ENCODE peak calls at places on chromosomes 6 and 20, in six cellular contexts. M, R, I, W, T and J are unnamed samples.

GRCh38 chr20:38175221-38176030 is 10.4 kb upstream of the TGM2 start:
- DNase-seq in M (no peak), R (no peak), I (no peak), W (no peak), T (no peak), J (peak)

GRCh38 chr20:10537850-10538480 is 102.9 kb downstream of the SLX4IP start:
- DNase-seq in M (no peak), R (no peak), I (no peak), W (no peak), T (no peak), J (no peak)

GRCh38 chr6:26260791-26261484 is 104.1 kb upstream of the BTN3A2 start:
- DNase-seq in M (no peak), R (no peak), I (no peak), W (no peak), T (no peak), J (no peak)

GRCh38 chr6:136086686-136087085 is 163.4 kb downstream of the MTFR2 start:
- DNase-seq in M (no peak), R (no peak), I (no peak), W (no peak), T (no peak), J (no peak)

GRCh38 chr6:99013145-99013544 is 65.4 kb upstream of the FBXL4 start:
- DNase-seq in M (no peak), R (no peak), I (no peak), W (no peak), T (no peak), J (no peak)

GRCh38 chr20:21352703-21353102 is 44.6 kb downstream of the NKX2-4 start:
- DNase-seq in M (no peak), R (no peak), I (no peak), W (no peak), T (no peak), J (no peak)

GRCh38 chr6:44701637-44702101 is 314.2 kb downstream of the CDC5L start:
- DNase-seq in M (no peak), R (no peak), I (no peak), W (no peak), T (no peak), J (no peak)

GRCh38 chr6:39755231-39755630 is 30.0 kb upstream of the KIF6 start:
- DNase-seq in M (no peak), R (no peak), I (no peak), W (no peak), T (no peak), J (no peak)

GRCh38 chr20:60078351-60079250 is 120.4 kb downstream of the CDH26 start:
- DNase-seq in M (no peak), R (no peak), I (no peak), W (no peak), T (no peak), J (peak)

GRCh38 chr6:75643173-75643572 is 41.5 kb downstream of the SENP6 start:
- DNase-seq in M (no peak), R (no peak), I (no peak), W (no peak), T (no peak), J (no peak)

GRCh38 chr6:89895273-89895874 is 1.1 kb downstream of the GJA10 start:
- DNase-seq in M (no peak), R (no peak), I (no peak), W (no peak), T (no peak), J (no peak)

GRCh38 chr6:107075951-107076381 is 39.3 kb downstream of the BEND3 start:
- DNase-seq in M (no peak), R (peak), I (no peak), W (no peak), T (no peak), J (peak)

GRCh38 chr6:112331306-112331705 is 15.8 kb upstream of the RFPL4B start:
- DNase-seq in M (no peak), R (no peak), I (no peak), W (no peak), T (no peak), J (no peak)

GRCh38 chr20:38217791-38218565 is 42.6 kb downstream of the KIAA1755 start:
- DNase-seq in M (peak), R (no peak), I (no peak), W (no peak), T (no peak), J (peak)

GRCh38 chr6:81998432-81998831 is 246.0 kb upstream of the TENT5A start:
- DNase-seq in M (no peak), R (no peak), I (no peak), W (no peak), T (no peak), J (no peak)

GRCh38 chr6:87430499-87430898 is 22.7 kb downstream of the CFAP206 start:
- DNase-seq in M (no peak), R (no peak), I (no peak), W (no peak), T (no peak), J (no peak)

GRCh38 chr6:108781419-108782110 is 66.7 kb upstream of the ARMC2 start:
- DNase-seq in M (no peak), R (no peak), I (no peak), W (no peak), T (no peak), J (no peak)

GRCh38 chr6:150478651-150479498 is 110.1 kb downstream of the IYD start:
- DNase-seq in M (no peak), R (no peak), I (no peak), W (no peak), T (no peak), J (no peak)

GRCh38 chr20:56440346-56441007 is 27.9 kb upstream of the RTF2 start:
- DNase-seq in M (no peak), R (no peak), I (no peak), W (no peak), T (no peak), J (peak)

GRCh38 chr6:4922488-4923037 is 81.3 kb downstream of the RPP40 start:
- DNase-seq in M (no peak), R (no peak), I (no peak), W (no peak), T (no peak), J (no peak)

GRCh38 chr6:155850408-155850841 is 394.8 kb upstream of the NOX3 start:
- DNase-seq in M (peak), R (no peak), I (no peak), W (no peak), T (no peak), J (no peak)

GRCh38 chr6:92684386-92684785 is 735.0 kb downstream of the EPHA7 start:
- DNase-seq in M (no peak), R (no peak), I (no peak), W (no peak), T (no peak), J (no peak)

GRCh38 chr6:39403304-39403703 is 80.8 kb upstream of the KCNK16 start:
- DNase-seq in M (no peak), R (no peak), I (no peak), W (no peak), T (no peak), J (no peak)

GRCh38 chr6:125201961-125202729 is 48.6 kb downstream of the TPD52L1 start:
- DNase-seq in M (peak), R (peak), I (no peak), W (peak), T (no peak), J (peak)

GRCh38 chr6:80742481-80742880 is 636.0 kb downstream of the BCKDHB start:
- DNase-seq in M (peak), R (no peak), I (no peak), W (no peak), T (no peak), J (no peak)
- TF ChIP-seq POLR2AphosphoS5 in M (no peak), R (no peak), I (no peak), W (no peak), T (no peak), J (no peak)

GRCh38 chr6:135073217-135073616 is 18.6 kb upstream of the HBS1L start:
- DNase-seq in M (no peak), R (no peak), I (no peak), W (no peak), T (no peak), J (no peak)

GRCh38 chr6:135072753-135073152 is 18.1 kb upstream of the HBS1L start:
- DNase-seq in M (no peak), R (no peak), I (no peak), W (no peak), T (no peak), J (no peak)

GRCh38 chr6:135073757-135074393 is 19.3 kb upstream of the HBS1L start:
- DNase-seq in M (no peak), R (no peak), I (no peak), W (no peak), T (no peak), J (no peak)

GRCh38 chr6:135075018-135075417 is 20.4 kb upstream of the HBS1L start:
- DNase-seq in M (no peak), R (no peak), I (no peak), W (no peak), T (no peak), J (no peak)
- H3K4me3 ChIP-seq in M (no peak), R (no peak), I (no peak), W (no peak), T (no peak), J (no peak)

DNA sequence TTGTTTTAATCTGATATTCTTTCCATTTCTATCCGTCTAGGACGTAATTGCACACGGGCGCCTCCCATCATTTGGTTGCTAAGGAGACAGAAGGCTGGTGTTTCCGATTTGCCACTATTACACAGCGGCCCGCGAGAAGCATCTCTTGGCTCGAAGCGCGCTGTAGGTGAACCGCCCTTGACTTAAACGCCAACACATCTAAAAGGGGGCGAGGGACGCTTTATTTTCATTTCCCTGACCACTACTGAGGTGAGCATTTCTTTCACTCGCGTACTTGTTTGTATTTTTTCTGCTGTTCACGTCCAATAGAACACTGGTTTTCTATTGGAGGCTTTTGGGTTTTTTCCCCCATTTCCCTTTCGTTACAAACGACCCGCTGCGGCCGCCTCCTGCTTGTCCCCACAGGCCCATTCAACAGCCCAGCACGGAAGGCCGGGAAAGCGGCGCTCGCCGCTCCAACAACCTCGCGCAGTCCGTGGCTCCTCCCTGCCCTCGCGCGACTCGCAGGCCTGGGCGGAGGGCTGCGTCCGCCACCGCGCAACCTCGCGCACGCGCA is 505 bp upstream of the WRNIP1 start:
- DNase-seq in M (no peak), R (peak), I (peak), W (no peak), T (no peak), J (peak)
- TF ChIP-seq POLR2A in M (peak), R (no peak), I (peak), W (no peak), T (no peak), J (no peak)

GRCh38 chr20:3686867-3687321 is 5.1 kb upstream of the ADAM33 start:
- DNase-seq in M (no peak), R (peak), I (no peak), W (peak), T (no peak), J (peak)
- TF ChIP-seq POLR2AphosphoS5 in M (no peak), R (peak), I (peak), W (no peak), T (peak), J (peak)

GRCh38 chr6:53492860-53493634 is 51.9 kb downstream of the GCLC start:
- DNase-seq in M (peak), R (peak), I (no peak), W (no peak), T (no peak), J (no peak)
- H3K4me3 ChIP-seq in M (peak), R (no peak), I (no peak), W (peak), T (no peak), J (peak)

GRCh38 chr6:163414367-163415175 is at the start of gene QKI:
- DNase-seq in M (no peak), R (peak), I (peak), W (peak), T (peak), J (peak)
- TF ChIP-seq POLR2A in M (no peak), R (peak), I (no peak), W (no peak), T (no peak), J (no peak)

DNA sequence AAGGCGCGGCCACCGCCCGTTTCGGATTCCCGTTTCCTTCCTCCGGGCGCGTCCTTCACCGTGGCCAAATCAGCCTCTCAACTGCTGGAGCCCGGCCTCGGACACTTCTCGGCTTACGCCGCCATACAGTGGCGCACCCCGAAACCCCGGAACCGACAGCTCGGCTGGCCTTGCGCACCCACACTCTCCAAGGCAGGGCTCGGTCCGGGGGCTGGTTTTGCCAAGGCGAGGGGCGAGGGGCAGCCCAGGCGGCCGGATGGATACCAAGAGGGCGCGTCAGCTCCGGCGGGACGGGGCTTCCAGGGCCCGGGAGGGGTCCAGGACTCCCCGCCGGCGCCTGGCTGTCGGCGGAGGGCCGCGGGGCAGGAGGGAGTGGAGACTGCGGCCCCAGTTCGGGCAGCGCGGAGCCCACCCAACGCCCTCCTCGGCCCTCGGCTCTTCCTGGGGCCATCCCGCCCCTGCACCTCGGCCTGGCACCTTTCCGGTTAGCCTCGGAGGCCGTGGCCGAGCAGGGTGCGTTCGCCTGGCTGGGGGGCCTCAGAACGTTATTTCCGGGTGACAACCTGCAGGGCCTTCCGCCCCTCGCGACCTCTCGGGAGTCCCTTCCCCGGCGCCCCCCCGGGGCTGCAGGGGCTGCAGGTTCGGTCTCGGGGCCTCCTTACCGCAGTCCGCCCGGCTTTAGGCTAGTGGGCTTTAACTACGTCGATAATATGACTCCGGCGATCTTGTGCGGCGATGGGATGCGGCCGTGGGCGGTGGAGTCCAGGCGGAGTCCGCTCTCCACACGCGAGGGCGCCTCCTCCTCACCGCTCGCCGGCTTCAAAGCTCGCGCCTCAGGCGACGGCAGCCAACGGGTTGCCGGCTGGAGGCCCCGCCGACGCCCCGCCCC is 697 bp upstream of the CEP43 start:
- DNase-seq in M (no peak), R (peak), I (peak), W (peak), T (no peak), J (peak)
- TF ChIP-seq POLR2AphosphoS5 in M (no peak), R (no peak), I (no peak), W (no peak), T (no peak), J (no peak)